ENCODE peak calls at places on chromosomes 7 and 10, in eight cellular contexts. X, R, A, P, J, Z, H and D are unnamed samples. For H4K20me1, the result is how much of the 10 kb centered on the place peaks cover.

GRCh38 chr10:103905441-103905840 is 12.5 kb downstream of the STN1 start:
- DNase-seq in X (no peak), R (no peak), A (no peak), P (no peak), J (no peak), Z (no peak), H (no peak), D (no peak)

GRCh38 chr7:45704683-45705016 is 130.5 kb downstream of the ADCY1 start:
- DNase-seq in X (peak), R (no peak), A (no peak), P (no peak), J (no peak), Z (no peak), H (no peak), D (no peak)

GRCh38 chr7:98619450-98620321 is 2.6 kb downstream of the NPTX2 start:
- DNase-seq in X (peak), R (peak), A (no peak), P (peak), J (no peak), Z (peak), H (peak), D (no peak)

GRCh38 chr7:34236057-34236456 is 330.7 kb downstream of the BMPER start:
- DNase-seq in X (no peak), R (no peak), A (no peak), P (no peak), J (no peak), Z (no peak), H (no peak), D (no peak)

GRCh38 chr7:106823631-106824030 is 41.5 kb upstream of the PIK3CG start:
- DNase-seq in X (no peak), R (peak), A (no peak), P (peak), J (no peak), Z (peak), H (peak), D (no peak)

GRCh38 chr10:131899116-131899690 is 1.6 kb upstream of the PPP2R2D start:
- DNase-seq in X (no peak), R (no peak), A (no peak), P (no peak), J (no peak), Z (no peak), H (no peak), D (no peak)

GRCh38 chr10:69629897-69630650 is at the start of gene FAM241B:
- DNase-seq in X (peak), R (no peak), A (peak), P (peak), J (peak), Z (peak), H (peak), D (no peak)

GRCh38 chr7:93856319-93856718 is 34.2 kb downstream of the TFPI2 start:
- DNase-seq in X (no peak), R (no peak), A (no peak), P (peak), J (no peak), Z (no peak), H (peak), D (no peak)

GRCh38 chr7:45072131-45073030 is 16.4 kb downstream of the NACAD start:
- DNase-seq in X (no peak), R (no peak), A (no peak), P (no peak), J (no peak), Z (no peak), H (no peak), D (no peak)

GRCh38 chr7:140678816-140679130 is 6.0 kb downstream of the ADCK2 start:
- DNase-seq in X (no peak), R (no peak), A (no peak), P (no peak), J (no peak), Z (no peak), H (no peak), D (no peak)

GRCh38 chr7:26346611-26347200 is 55.0 kb downstream of the SNX10 start:
- DNase-seq in X (no peak), R (no peak), A (no peak), P (peak), J (no peak), Z (peak), H (peak), D (no peak)

GRCh38 chr10:1323951-1324350 is 267.8 kb downstream of the WDR37 start:
- DNase-seq in X (no peak), R (no peak), A (no peak), P (no peak), J (no peak), Z (no peak), H (no peak), D (no peak)

GRCh38 chr7:107234436-107234835 is 65.6 kb downstream of the HBP1 start:
- DNase-seq in X (no peak), R (no peak), A (no peak), P (no peak), J (no peak), Z (no peak), H (no peak), D (no peak)

GRCh38 chr7:55493416-55493815 is 78.9 kb downstream of the VOPP1 start:
- DNase-seq in X (no peak), R (no peak), A (no peak), P (peak), J (no peak), Z (peak), H (peak), D (no peak)

GRCh38 chr10:121928528-121928884 is 675 bp upstream of the ATE1 start:
- DNase-seq in X (no peak), R (no peak), A (no peak), P (peak), J (peak), Z (peak), H (peak), D (no peak)

GRCh38 chr7:30396379-30396778 is 82.2 kb downstream of the NOD1 start:
- DNase-seq in X (no peak), R (no peak), A (no peak), P (no peak), J (peak), Z (peak), H (no peak), D (no peak)

GRCh38 chr10:59805043-59805442 is 51.8 kb upstream of the MRLN start:
- DNase-seq in X (peak), R (peak), A (peak), P (peak), J (peak), Z (peak), H (no peak), D (peak)

GRCh38 chr10:133161486-133162051 is 1.6 kb downstream of the KNDC1 start:
- DNase-seq in X (no peak), R (no peak), A (no peak), P (no peak), J (no peak), Z (no peak), H (no peak), D (no peak)

GRCh38 chr10:117537436-117537903 is 5.1 kb upstream of the EMX2 start:
- DNase-seq in X (peak), R (no peak), A (peak), P (no peak), J (peak), Z (peak), H (no peak), D (no peak)

GRCh38 chr10:122257041-122257440 is 14.1 kb upstream of the BTBD16 start:
- DNase-seq in X (no peak), R (no peak), A (no peak), P (no peak), J (no peak), Z (peak), H (no peak), D (no peak)

GRCh38 chr7:463362-464176 is 56.1 kb downstream of the PDGFA start:
- DNase-seq in X (no peak), R (no peak), A (no peak), P (no peak), J (no peak), Z (no peak), H (no peak), D (no peak)

GRCh38 chr10:36888925-36889573 is 236.3 kb upstream of the ANKRD30A start:
- DNase-seq in X (peak), R (peak), A (peak), P (peak), J (peak), Z (peak), H (peak), D (peak)

GRCh38 chr7:42237162-42237821 is at the start of gene GLI3:
- DNase-seq in X (peak), R (no peak), A (peak), P (peak), J (peak), Z (peak), H (peak), D (peak)

GRCh38 chr10:18328941-18329340 is 188.7 kb downstream of the CACNB2 start:
- DNase-seq in X (no peak), R (no peak), A (no peak), P (no peak), J (no peak), Z (no peak), H (no peak), D (no peak)

GRCh38 chr10:36441557-36441956 is 683.8 kb upstream of the ANKRD30A start:
- DNase-seq in X (no peak), R (no peak), A (no peak), P (no peak), J (no peak), Z (no peak), H (no peak), D (no peak)

GRCh38 chr7:96080021-96080420 is 241.9 kb downstream of the SLC25A13 start:
- DNase-seq in X (no peak), R (no peak), A (no peak), P (peak), J (peak), Z (no peak), H (peak), D (no peak)

GRCh38 chr7:96169439-96169838 is 152.5 kb downstream of the SLC25A13 start:
- DNase-seq in X (no peak), R (no peak), A (no peak), P (no peak), J (peak), Z (no peak), H (no peak), D (no peak)

GRCh38 chr10:43231523-43232078 is 35.3 kb downstream of the RASGEF1A start:
- DNase-seq in X (peak), R (no peak), A (no peak), P (no peak), J (no peak), Z (no peak), H (no peak), D (peak)

GRCh38 chr7:67940400-67940799 is 943.8 kb downstream of the TYW1 start:
- DNase-seq in X (no peak), R (no peak), A (no peak), P (no peak), J (no peak), Z (no peak), H (no peak), D (no peak)

GRCh38 chr7:67937717-67938191 is 941.1 kb downstream of the TYW1 start:
- DNase-seq in X (no peak), R (no peak), A (no peak), P (peak), J (peak), Z (peak), H (peak), D (no peak)
- H3K9ac ChIP-seq in X (no peak), R (no peak), A (no peak), P (no peak), J (no peak), Z (peak), H (no peak), D (no peak)

DNA sequence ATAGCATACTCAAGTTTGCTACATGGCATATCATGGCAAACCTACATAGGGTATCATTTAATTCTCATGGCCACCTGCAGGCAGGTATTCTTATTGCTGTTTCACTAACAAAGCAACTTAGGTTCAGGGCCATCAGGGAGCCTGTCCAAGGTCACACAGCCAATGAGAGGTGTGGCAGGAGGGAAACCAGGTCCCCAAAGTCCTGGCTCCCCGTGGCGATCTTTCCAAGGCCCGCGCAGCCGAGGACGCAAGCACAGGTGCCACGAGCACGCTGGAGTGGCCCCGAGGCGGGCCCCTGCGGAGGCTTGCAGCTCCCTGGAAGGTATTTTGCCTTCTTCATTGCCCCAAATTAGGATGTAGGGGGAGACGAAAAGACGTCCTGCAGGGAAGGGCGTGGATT is 20.8 kb downstream of the PRKAG2 start:
- DNase-seq in X (no peak), R (peak), A (no peak), P (no peak), J (no peak), Z (no peak), H (no peak), D (no peak)
- H4K20me1 ChIP-seq in X (under half), R (under half), A (under half), P (under half), J (under half), Z (under half), H (under half), D (under half)

GRCh38 chr7:121620206-121620605 is 224.1 kb upstream of the FAM3C start:
- DNase-seq in X (no peak), R (no peak), A (no peak), P (no peak), J (no peak), Z (no peak), H (no peak), D (no peak)
- H3K9ac ChIP-seq in X (no peak), R (no peak), A (no peak), P (no peak), J (no peak), Z (no peak), H (no peak), D (no peak)

DNA sequence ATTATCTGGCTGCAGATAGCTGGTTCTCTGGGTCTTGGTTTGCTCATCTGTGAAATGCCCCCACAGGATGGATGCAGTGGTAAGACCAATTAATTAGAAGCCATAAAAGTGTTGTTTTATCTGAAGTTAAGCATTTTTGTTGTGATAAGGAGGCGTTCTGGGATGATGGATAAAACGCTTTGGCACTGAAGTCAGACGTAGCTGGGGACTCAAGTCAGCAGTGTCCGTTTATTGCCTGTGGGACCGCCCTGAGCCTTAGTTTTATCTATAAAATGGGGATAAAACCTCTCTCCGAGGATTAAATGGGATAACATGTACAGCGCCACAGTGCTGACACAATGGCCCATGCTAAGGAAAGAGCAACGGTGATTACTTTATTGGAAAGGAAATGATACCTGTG is 34.7 kb downstream of the TCF7L2 start:
- DNase-seq in X (no peak), R (no peak), A (no peak), P (no peak), J (no peak), Z (no peak), H (no peak), D (no peak)
- H4K20me1 ChIP-seq in X (under half), R (half or more), A (under half), P (under half), J (under half), Z (under half), H (under half), D (half or more)

GRCh38 chr10:109922353-109922975 is 847 bp downstream of the XPNPEP1 start:
- DNase-seq in X (no peak), R (no peak), A (no peak), P (no peak), J (no peak), Z (peak), H (no peak), D (no peak)
- H3K9ac ChIP-seq in X (peak), R (peak), A (peak), P (peak), J (peak), Z (peak), H (peak), D (peak)

DNA sequence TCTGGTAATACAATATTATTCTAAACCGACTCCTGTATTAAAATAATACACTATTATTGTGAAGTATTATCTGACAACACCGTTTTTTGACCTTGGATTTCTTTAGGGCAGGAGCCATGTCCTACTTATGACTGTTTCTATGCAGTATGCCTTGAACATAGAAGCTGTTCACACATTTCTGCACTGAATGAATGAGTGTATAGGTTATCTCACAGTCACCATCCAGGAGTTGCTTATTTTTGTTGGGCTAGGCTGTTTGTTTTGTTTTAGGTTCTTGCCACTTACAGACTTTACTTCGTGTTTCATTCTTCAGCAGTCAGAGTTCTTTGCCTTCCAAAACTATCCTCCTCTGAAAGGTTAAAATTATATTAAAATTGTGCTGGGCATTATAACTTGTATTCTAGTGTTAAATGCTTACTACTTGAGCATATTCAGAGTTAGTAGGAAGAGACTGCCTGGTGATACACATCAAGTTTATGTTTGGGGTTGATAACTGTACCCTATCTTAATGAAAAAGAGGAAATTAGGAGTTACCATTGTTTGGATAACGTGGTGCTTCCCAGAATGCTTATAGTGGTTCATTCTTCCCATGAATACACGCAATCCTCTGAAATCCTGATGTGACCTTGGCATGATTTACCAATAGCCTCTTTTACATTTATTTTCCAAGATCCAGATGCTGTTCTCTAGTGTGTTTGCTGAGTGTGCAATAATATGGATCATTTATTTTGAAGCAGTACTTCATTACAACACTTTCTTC is 1.7 kb downstream of the RALA start:
- DNase-seq in X (no peak), R (peak), A (no peak), P (peak), J (peak), Z (peak), H (no peak), D (no peak)
- H4K20me1 ChIP-seq in X (under half), R (under half), A (under half), P (under half), J (under half), Z (under half), H (under half), D (under half)

GRCh38 chr7:24531255-24531654 is 42.0 kb upstream of the PALS2 start:
- DNase-seq in X (no peak), R (no peak), A (no peak), P (no peak), J (no peak), Z (no peak), H (no peak), D (no peak)
- H3K9ac ChIP-seq in X (no peak), R (no peak), A (no peak), P (no peak), J (no peak), Z (no peak), H (no peak), D (no peak)